ENCODE peak calls at places on chromosomes 6 and 20, in five cellular contexts. One of them, this sample, is unnamed.

GRCh38 chr20:12837646-12838045 is 171.1 kb upstream of the SPTLC3 start:
- DNase-seq in uterus: no peak
- DNase-seq in A673: no peak
- DNase-seq in psoas muscle: no peak
- DNase-seq in heart right ventricle: no peak
- DNase-seq in this sample: no peak

GRCh38 chr6:72824833-72825232 is 203.0 kb downstream of the KCNQ5 start:
- DNase-seq in uterus: no peak
- DNase-seq in A673: no peak
- DNase-seq in psoas muscle: no peak
- DNase-seq in heart right ventricle: no peak
- DNase-seq in this sample: no peak

GRCh38 chr6:132611616-132612015 is 12.5 kb downstream of the TAAR2 start:
- DNase-seq in uterus: no peak
- DNase-seq in A673: no peak
- DNase-seq in psoas muscle: no peak
- DNase-seq in heart right ventricle: no peak
- DNase-seq in this sample: no peak

GRCh38 chr6:169891846-169892245 is 140.4 kb downstream of the ERMARD start:
- DNase-seq in uterus: no peak
- DNase-seq in A673: no peak
- DNase-seq in psoas muscle: no peak
- DNase-seq in heart right ventricle: no peak
- DNase-seq in this sample: no peak

GRCh38 chr6:27547157-27548075 is 74.5 kb upstream of the ZNF184 start:
- DNase-seq in uterus: no peak
- DNase-seq in A673: peak; percentile 89
- DNase-seq in psoas muscle: no peak
- DNase-seq in heart right ventricle: no peak
- DNase-seq in this sample: peak; percentile 78

GRCh38 chr6:77633993-77634392 is 18.8 kb upstream of the MEI4 start:
- DNase-seq in uterus: no peak
- DNase-seq in A673: no peak
- DNase-seq in psoas muscle: no peak
- DNase-seq in heart right ventricle: no peak
- DNase-seq in this sample: no peak

GRCh38 chr6:107495196-107495643 is 5.3 kb downstream of the SOBP start:
- DNase-seq in uterus: peak; percentile 26
- DNase-seq in A673: no peak
- DNase-seq in psoas muscle: no peak
- DNase-seq in heart right ventricle: no peak
- DNase-seq in this sample: no peak

GRCh38 chr6:111468329-111469012 is 14.5 kb downstream of the REV3L start:
- DNase-seq in uterus: no peak
- DNase-seq in A673: no peak
- DNase-seq in psoas muscle: no peak
- DNase-seq in heart right ventricle: no peak
- DNase-seq in this sample: no peak

GRCh38 chr6:28794175-28795002 is 129.4 kb downstream of the TRIM27 start:
- DNase-seq in uterus: no peak
- DNase-seq in A673: peak; percentile 75
- DNase-seq in psoas muscle: no peak
- DNase-seq in heart right ventricle: no peak
- DNase-seq in this sample: peak; percentile 87

GRCh38 chr20:35617397-35618031 is 1.9 kb downstream of the SPAG4 start:
- DNase-seq in uterus: peak; percentile 64
- DNase-seq in A673: peak; percentile 47
- DNase-seq in psoas muscle: peak; percentile 77
- DNase-seq in heart right ventricle: peak; percentile 68
- DNase-seq in this sample: peak; percentile 79

GRCh38 chr20:16760431-16761304 is 12.5 kb downstream of the OTOR start:
- DNase-seq in uterus: no peak
- DNase-seq in A673: no peak
- DNase-seq in psoas muscle: no peak
- DNase-seq in heart right ventricle: no peak
- DNase-seq in this sample: no peak

GRCh38 chr6:43671011-43671800 is 16.4 kb downstream of the MRPS18A start:
- DNase-seq in uterus: peak; percentile 28
- DNase-seq in A673: no peak
- DNase-seq in psoas muscle: no peak
- DNase-seq in heart right ventricle: no peak
- DNase-seq in this sample: no peak

GRCh38 chr20:44291754-44292153 is 19.2 kb downstream of the FITM2 start:
- DNase-seq in uterus: no peak
- DNase-seq in A673: no peak
- DNase-seq in psoas muscle: no peak
- DNase-seq in heart right ventricle: no peak
- DNase-seq in this sample: no peak

GRCh38 chr6:135600931-135601330 is 103.4 kb upstream of the AHI1 start:
- DNase-seq in uterus: no peak
- DNase-seq in A673: no peak
- DNase-seq in psoas muscle: no peak
- DNase-seq in heart right ventricle: no peak
- DNase-seq in this sample: no peak

GRCh38 chr6:169989594-169989993 is 238.2 kb downstream of the ERMARD start:
- DNase-seq in uterus: no peak
- DNase-seq in A673: no peak
- DNase-seq in psoas muscle: no peak
- DNase-seq in heart right ventricle: no peak
- DNase-seq in this sample: no peak

GRCh38 chr20:52974155-52974554 is 2.0 kb downstream of the TSHZ2 start:
- DNase-seq in uterus: no peak
- DNase-seq in A673: no peak
- DNase-seq in psoas muscle: no peak
- DNase-seq in heart right ventricle: no peak
- DNase-seq in this sample: no peak

GRCh38 chr20:17912916-17913315 is 55.7 kb downstream of the SNX5 start:
- DNase-seq in uterus: no peak
- DNase-seq in A673: no peak
- DNase-seq in psoas muscle: no peak
- DNase-seq in heart right ventricle: no peak
- DNase-seq in this sample: no peak

GRCh38 chr6:73898599-73898998 is 202.6 kb downstream of the CD109 start:
- DNase-seq in uterus: no peak
- DNase-seq in A673: peak; percentile 29
- DNase-seq in psoas muscle: no peak
- DNase-seq in heart right ventricle: no peak
- DNase-seq in this sample: peak; percentile 24

GRCh38 chr6:54428437-54428836 is 120.2 kb downstream of the TINAG start:
- DNase-seq in uterus: no peak
- DNase-seq in A673: no peak
- DNase-seq in psoas muscle: no peak
- DNase-seq in heart right ventricle: no peak
- DNase-seq in this sample: no peak

GRCh38 chr20:3407426-3408250 is at the start of gene DNAAF9:
- DNase-seq in uterus: peak; percentile 73
- DNase-seq in A673: peak; percentile 82
- DNase-seq in psoas muscle: peak; percentile 87
- DNase-seq in heart right ventricle: peak; percentile 78
- DNase-seq in this sample: peak; percentile 88

GRCh38 chr20:1870792-1871550 is 24.2 kb upstream of the SIRPA start:
- DNase-seq in uterus: no peak
- DNase-seq in A673: no peak
- DNase-seq in psoas muscle: no peak
- DNase-seq in heart right ventricle: no peak
- DNase-seq in this sample: no peak

GRCh38 chr20:23869520-23869919 is 10.0 kb downstream of the CST5 start:
- DNase-seq in uterus: no peak
- DNase-seq in A673: no peak
- DNase-seq in psoas muscle: no peak
- DNase-seq in heart right ventricle: no peak
- DNase-seq in this sample: no peak

GRCh38 chr6:124927806-124928205 is 34.4 kb upstream of the RNF217 start:
- DNase-seq in uterus: no peak
- DNase-seq in A673: no peak
- DNase-seq in psoas muscle: no peak
- DNase-seq in heart right ventricle: no peak
- DNase-seq in this sample: no peak

GRCh38 chr6:99514089-99514488 is 1.1 kb downstream of the USP45 start:
- DNase-seq in uterus: no peak
- DNase-seq in A673: peak; percentile 27
- DNase-seq in psoas muscle: no peak
- DNase-seq in heart right ventricle: no peak
- DNase-seq in this sample: peak; percentile 9
- H3K4me3 ChIP-seq in uterus: no peak overlapping the region
- H3K4me3 ChIP-seq in A673: peak overlapping the region; percentile 95
- H3K4me3 ChIP-seq in psoas muscle: peak overlapping the region; percentile 99
- H3K4me3 ChIP-seq in heart right ventricle: peak overlapping the region; percentile 89
- H3K4me3 ChIP-seq in this sample: peak overlapping the region; percentile 89

GRCh38 chr20:25539742-25540201 is 45.6 kb downstream of the NINL start:
- DNase-seq in uterus: no peak
- DNase-seq in A673: no peak
- DNase-seq in psoas muscle: no peak
- DNase-seq in heart right ventricle: no peak
- DNase-seq in this sample: no peak
- H3K4me3 ChIP-seq in uterus: peak overlapping the region; percentile 16
- H3K4me3 ChIP-seq in A673: peak overlapping the region; percentile 11
- H3K4me3 ChIP-seq in psoas muscle: peak overlapping the region; percentile 62
- H3K4me3 ChIP-seq in heart right ventricle: peak overlapping the region; percentile 43
- H3K4me3 ChIP-seq in this sample: no peak overlapping the region

GRCh38 chr6:147507162-147508072 is 1.1 kb upstream of the SAMD5 start:
- DNase-seq in uterus: peak; percentile 15
- DNase-seq in A673: peak; percentile 65
- DNase-seq in psoas muscle: peak; percentile 47
- DNase-seq in heart right ventricle: peak; percentile 15
- DNase-seq in this sample: peak; percentile 44

GRCh38 chr6:147508871-147509608 is 550 bp downstream of the SAMD5 start:
- DNase-seq in uterus: peak; percentile 13
- DNase-seq in A673: peak; percentile 33
- DNase-seq in psoas muscle: peak; percentile 53
- DNase-seq in heart right ventricle: peak; percentile 23
- DNase-seq in this sample: peak; percentile 68

GRCh38 chr6:147508073-147508870 is at the start of gene SAMD5:
- DNase-seq in uterus: peak; percentile 58
- DNase-seq in A673: peak; percentile 83
- DNase-seq in psoas muscle: peak; percentile 69
- DNase-seq in heart right ventricle: peak; percentile 71
- DNase-seq in this sample: peak; percentile 87

GRCh38 chr6:147504848-147505247 is 3.6 kb upstream of the SAMD5 start:
- DNase-seq in uterus: no peak
- DNase-seq in A673: no peak
- DNase-seq in psoas muscle: no peak
- DNase-seq in heart right ventricle: no peak
- DNase-seq in this sample: no peak

GRCh38 chr6:147506704-147507114 is 1.8 kb upstream of the SAMD5 start:
- DNase-seq in uterus: peak; percentile 66
- DNase-seq in A673: peak; percentile 83
- DNase-seq in psoas muscle: peak; percentile 84
- DNase-seq in heart right ventricle: peak; percentile 79
- DNase-seq in this sample: peak; percentile 84
- H3K4me3 ChIP-seq in uterus: peak overlapping the region; percentile 76
- H3K4me3 ChIP-seq in A673: peak overlapping the region; percentile 78
- H3K4me3 ChIP-seq in psoas muscle: peak overlapping the region; percentile 74
- H3K4me3 ChIP-seq in heart right ventricle: peak overlapping the region; percentile 75
- H3K4me3 ChIP-seq in this sample: peak overlapping the region; percentile 88

DNA sequence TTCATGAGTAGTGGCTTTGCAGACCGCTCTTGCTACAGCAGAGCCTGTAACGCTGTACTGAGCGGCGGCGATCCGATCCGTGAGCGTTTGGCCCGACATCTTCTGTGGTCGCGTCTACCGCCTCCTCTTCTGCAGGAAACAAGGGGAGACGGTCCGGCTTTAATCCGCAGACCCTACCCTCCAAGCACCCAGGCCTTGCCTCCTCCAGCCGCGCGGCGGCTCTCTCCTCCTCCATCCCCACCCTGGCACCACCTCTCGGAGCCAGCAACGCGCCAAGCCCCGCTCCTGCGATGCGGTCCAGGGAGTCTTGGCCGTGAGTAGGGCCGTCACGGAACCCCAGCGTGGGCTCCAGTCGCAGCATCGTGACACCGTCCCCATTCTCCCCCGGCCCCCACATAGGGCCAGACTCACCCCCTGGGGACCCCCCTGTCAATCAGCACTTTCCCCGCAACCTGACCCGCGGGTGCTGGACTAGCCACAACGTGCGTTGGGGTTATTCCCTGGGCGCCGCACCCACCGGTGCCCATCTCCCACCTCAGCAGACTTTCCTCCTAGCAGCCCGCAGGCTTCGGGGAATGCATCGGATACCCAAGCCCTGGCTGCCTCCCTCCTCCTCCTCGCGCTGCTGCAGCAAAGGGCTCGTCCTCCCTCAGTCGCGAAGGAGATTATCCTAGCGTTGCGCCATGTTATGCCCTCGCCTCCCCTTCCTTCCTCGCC is 914 bp downstream of the SNAP91 start:
- DNase-seq in uterus: no peak
- DNase-seq in A673: no peak
- DNase-seq in psoas muscle: no peak
- DNase-seq in heart right ventricle: peak; percentile 10
- DNase-seq in this sample: peak; percentile 73
- H3K4me3 ChIP-seq in uterus: peak overlapping the region; percentile 17
- H3K4me3 ChIP-seq in A673: peak overlapping the region; percentile 58
- H3K4me3 ChIP-seq in psoas muscle: peak overlapping the region; percentile 64
- H3K4me3 ChIP-seq in heart right ventricle: peak overlapping the region; percentile 50
- H3K4me3 ChIP-seq in this sample: peak overlapping the region; percentile 72

DNA sequence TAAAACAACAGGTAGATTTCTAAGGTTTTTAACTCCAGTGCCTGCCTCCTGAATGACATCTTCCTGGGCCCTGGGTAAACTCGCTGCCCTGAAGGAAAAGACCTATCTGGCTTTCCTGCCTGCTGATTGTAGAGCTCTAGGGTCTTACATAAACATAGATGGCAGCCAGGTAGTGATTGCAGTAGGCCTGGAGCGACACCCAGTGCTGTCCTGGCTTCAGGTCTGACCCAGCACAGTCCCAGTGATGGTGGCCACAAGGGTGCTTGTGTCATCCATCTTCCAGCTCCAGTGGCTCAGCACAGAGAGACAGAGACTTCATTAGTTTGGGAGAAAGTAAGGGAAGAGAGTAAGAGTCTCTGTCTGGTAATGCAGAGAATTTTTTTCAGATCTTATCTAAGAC is 542.9 kb upstream of the IMPG1 start:
- DNase-seq in uterus: no peak
- DNase-seq in A673: no peak
- DNase-seq in psoas muscle: no peak
- DNase-seq in heart right ventricle: no peak
- DNase-seq in this sample: no peak
- H3K4me3 ChIP-seq in uterus: no peak overlapping the region
- H3K4me3 ChIP-seq in A673: no peak overlapping the region
- H3K4me3 ChIP-seq in psoas muscle: no peak overlapping the region
- H3K4me3 ChIP-seq in heart right ventricle: no peak overlapping the region
- H3K4me3 ChIP-seq in this sample: no peak overlapping the region

This sample was measured in neural progenitor cell.